ENCODE peak calls at places on chromosomes 12 and 14, in ten cellular contexts. One of them, this sample, is unnamed.

GRCh38 chr12:103524238-103524875 is 28.6 kb upstream of the C12orf42 start:
- DNase-seq in stomach: no peak
- DNase-seq in kidney epithelial cell: no peak
- DNase-seq in AG10803: no peak
- DNase-seq in astrocyte of the spinal cord: no peak
- DNase-seq in spleen: no peak
- DNase-seq in cardiac fibroblast: no peak
- DNase-seq in astrocyte: no peak
- DNase-seq in foreskin fibroblast: no peak
- DNase-seq in uterus: no peak
- DNase-seq in this sample: no peak

GRCh38 chr12:54287316-54288157 is 7.0 kb downstream of the HNRNPA1 start:
- DNase-seq in stomach: no peak
- DNase-seq in kidney epithelial cell: no peak
- DNase-seq in AG10803: peak
- DNase-seq in astrocyte of the spinal cord: no peak
- DNase-seq in spleen: no peak
- DNase-seq in cardiac fibroblast: no peak
- DNase-seq in astrocyte: no peak
- DNase-seq in foreskin fibroblast: peak
- DNase-seq in uterus: no peak
- DNase-seq in this sample: no peak

GRCh38 chr12:63985456-63985855 is 141.0 kb downstream of the SRGAP1 start:
- DNase-seq in stomach: no peak
- DNase-seq in kidney epithelial cell: no peak
- DNase-seq in AG10803: no peak
- DNase-seq in astrocyte of the spinal cord: no peak
- DNase-seq in spleen: no peak
- DNase-seq in cardiac fibroblast: no peak
- DNase-seq in astrocyte: no peak
- DNase-seq in foreskin fibroblast: no peak
- DNase-seq in uterus: no peak
- DNase-seq in this sample: no peak

GRCh38 chr12:71947645-71948105 is 9.0 kb downstream of the TPH2 start:
- DNase-seq in stomach: no peak
- DNase-seq in kidney epithelial cell: peak
- DNase-seq in AG10803: peak
- DNase-seq in astrocyte of the spinal cord: peak
- DNase-seq in spleen: no peak
- DNase-seq in cardiac fibroblast: peak
- DNase-seq in astrocyte: peak
- DNase-seq in foreskin fibroblast: peak
- DNase-seq in uterus: no peak
- DNase-seq in this sample: peak

GRCh38 chr12:95545731-95546490 is 5.4 kb downstream of the USP44 start:
- DNase-seq in stomach: no peak
- DNase-seq in kidney epithelial cell: no peak
- DNase-seq in AG10803: no peak
- DNase-seq in astrocyte of the spinal cord: no peak
- DNase-seq in spleen: no peak
- DNase-seq in cardiac fibroblast: no peak
- DNase-seq in astrocyte: no peak
- DNase-seq in foreskin fibroblast: no peak
- DNase-seq in uterus: no peak
- DNase-seq in this sample: no peak

GRCh38 chr14:50407089-50407813 is 10.6 kb upstream of the CDKL1 start:
- DNase-seq in stomach: no peak
- DNase-seq in kidney epithelial cell: no peak
- DNase-seq in AG10803: peak
- DNase-seq in astrocyte of the spinal cord: no peak
- DNase-seq in spleen: no peak
- DNase-seq in cardiac fibroblast: peak
- DNase-seq in astrocyte: peak
- DNase-seq in foreskin fibroblast: peak
- DNase-seq in uterus: no peak
- DNase-seq in this sample: peak

GRCh38 chr14:35715079-35715478 is 94.0 kb downstream of the RALGAPA1 start:
- DNase-seq in stomach: no peak
- DNase-seq in kidney epithelial cell: no peak
- DNase-seq in AG10803: no peak
- DNase-seq in astrocyte of the spinal cord: no peak
- DNase-seq in spleen: no peak
- DNase-seq in cardiac fibroblast: no peak
- DNase-seq in astrocyte: no peak
- DNase-seq in foreskin fibroblast: no peak
- DNase-seq in uterus: no peak
- DNase-seq in this sample: no peak

GRCh38 chr12:71441836-71442566 is 2.4 kb downstream of the LGR5 start:
- DNase-seq in stomach: no peak
- DNase-seq in kidney epithelial cell: no peak
- DNase-seq in AG10803: no peak
- DNase-seq in astrocyte of the spinal cord: no peak
- DNase-seq in spleen: no peak
- DNase-seq in cardiac fibroblast: no peak
- DNase-seq in astrocyte: no peak
- DNase-seq in foreskin fibroblast: peak
- DNase-seq in uterus: no peak
- DNase-seq in this sample: no peak

GRCh38 chr12:76957306-76957705 is 78.5 kb upstream of the CSRP2 start:
- DNase-seq in stomach: no peak
- DNase-seq in kidney epithelial cell: no peak
- DNase-seq in AG10803: no peak
- DNase-seq in astrocyte of the spinal cord: no peak
- DNase-seq in spleen: no peak
- DNase-seq in cardiac fibroblast: no peak
- DNase-seq in astrocyte: no peak
- DNase-seq in foreskin fibroblast: no peak
- DNase-seq in uterus: no peak
- DNase-seq in this sample: no peak

GRCh38 chr14:42224053-42224888 is 617.6 kb downstream of the LRFN5 start:
- DNase-seq in stomach: peak
- DNase-seq in kidney epithelial cell: peak
- DNase-seq in AG10803: peak
- DNase-seq in astrocyte of the spinal cord: peak
- DNase-seq in spleen: no peak
- DNase-seq in cardiac fibroblast: peak
- DNase-seq in astrocyte: peak
- DNase-seq in foreskin fibroblast: peak
- DNase-seq in uterus: peak
- DNase-seq in this sample: peak

GRCh38 chr12:15356831-15357456 is 34.6 kb downstream of the PTPRO start:
- DNase-seq in stomach: no peak
- DNase-seq in kidney epithelial cell: no peak
- DNase-seq in AG10803: no peak
- DNase-seq in astrocyte of the spinal cord: no peak
- DNase-seq in spleen: no peak
- DNase-seq in cardiac fibroblast: no peak
- DNase-seq in astrocyte: no peak
- DNase-seq in foreskin fibroblast: no peak
- DNase-seq in uterus: no peak
- DNase-seq in this sample: no peak

GRCh38 chr12:113136990-113137511 is 1.5 kb upstream of the RASAL1 start:
- DNase-seq in stomach: peak
- DNase-seq in kidney epithelial cell: no peak
- DNase-seq in AG10803: no peak
- DNase-seq in astrocyte of the spinal cord: no peak
- DNase-seq in spleen: peak
- DNase-seq in cardiac fibroblast: no peak
- DNase-seq in astrocyte: no peak
- DNase-seq in foreskin fibroblast: no peak
- DNase-seq in uterus: no peak
- DNase-seq in this sample: no peak

GRCh38 chr12:113136128-113136989 is 798 bp upstream of the RASAL1 start:
- DNase-seq in stomach: peak
- DNase-seq in kidney epithelial cell: no peak
- DNase-seq in AG10803: no peak
- DNase-seq in astrocyte of the spinal cord: no peak
- DNase-seq in spleen: peak
- DNase-seq in cardiac fibroblast: no peak
- DNase-seq in astrocyte: no peak
- DNase-seq in foreskin fibroblast: no peak
- DNase-seq in uterus: no peak
- DNase-seq in this sample: no peak

GRCh38 chr12:113135178-113136127 is at the start of gene RASAL1:
- DNase-seq in stomach: peak
- DNase-seq in kidney epithelial cell: no peak
- DNase-seq in AG10803: no peak
- DNase-seq in astrocyte of the spinal cord: no peak
- DNase-seq in spleen: peak
- DNase-seq in cardiac fibroblast: no peak
- DNase-seq in astrocyte: no peak
- DNase-seq in foreskin fibroblast: no peak
- DNase-seq in uterus: no peak
- DNase-seq in this sample: no peak

GRCh38 chr12:113133036-113133435 is 2.5 kb downstream of the RASAL1 start:
- DNase-seq in stomach: no peak
- DNase-seq in kidney epithelial cell: no peak
- DNase-seq in AG10803: no peak
- DNase-seq in astrocyte of the spinal cord: no peak
- DNase-seq in spleen: peak
- DNase-seq in cardiac fibroblast: no peak
- DNase-seq in astrocyte: no peak
- DNase-seq in foreskin fibroblast: no peak
- DNase-seq in uterus: no peak
- DNase-seq in this sample: no peak

DNA sequence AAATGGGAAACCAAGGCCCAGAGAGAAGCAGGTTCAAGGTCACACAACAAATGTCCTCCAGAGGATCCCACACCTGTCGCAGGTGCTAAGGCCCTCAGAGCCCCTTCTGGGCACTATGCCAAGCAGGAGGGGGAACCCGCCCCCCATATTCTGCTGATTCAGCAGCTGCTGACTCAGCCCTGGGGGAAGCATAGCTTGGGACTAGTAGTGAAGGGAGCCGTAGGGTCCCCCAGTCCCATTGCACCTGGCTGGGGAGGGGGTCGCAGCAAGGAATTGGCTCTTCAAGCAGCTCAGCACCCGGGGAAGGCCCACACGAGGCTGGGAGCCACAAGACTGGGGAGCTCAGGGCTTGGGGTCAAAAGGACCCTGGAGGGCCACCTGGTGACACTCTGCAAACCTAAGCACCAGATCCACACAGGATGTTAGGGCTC is 1.0 kb downstream of the RASAL1 start:
- DNase-seq in stomach: no peak
- DNase-seq in kidney epithelial cell: no peak
- DNase-seq in AG10803: no peak
- DNase-seq in astrocyte of the spinal cord: no peak
- DNase-seq in spleen: peak
- DNase-seq in cardiac fibroblast: no peak
- DNase-seq in astrocyte: no peak
- DNase-seq in foreskin fibroblast: no peak
- DNase-seq in uterus: no peak
- DNase-seq in this sample: no peak
- H3K4me3 ChIP-seq in stomach: peak
- H3K4me3 ChIP-seq in kidney epithelial cell: peak
- H3K4me3 ChIP-seq in AG10803: no peak
- H3K4me3 ChIP-seq in astrocyte of the spinal cord: no peak
- H3K4me3 ChIP-seq in spleen: no peak
- H3K4me3 ChIP-seq in cardiac fibroblast: no peak
- H3K4me3 ChIP-seq in astrocyte: no peak
- H3K4me3 ChIP-seq in foreskin fibroblast: no peak
- H3K4me3 ChIP-seq in uterus: no peak
- H3K4me3 ChIP-seq in this sample: no peak

GRCh38 chr14:86777950-86778602 is 1214.9 kb downstream of the GALC start:
- DNase-seq in stomach: no peak
- DNase-seq in kidney epithelial cell: peak
- DNase-seq in AG10803: peak
- DNase-seq in astrocyte of the spinal cord: peak
- DNase-seq in spleen: no peak
- DNase-seq in cardiac fibroblast: peak
- DNase-seq in astrocyte: peak
- DNase-seq in foreskin fibroblast: peak
- DNase-seq in uterus: no peak
- DNase-seq in this sample: peak
- TF ChIP-seq CTCF in stomach: no peak
- TF ChIP-seq CTCF in kidney epithelial cell: no peak
- TF ChIP-seq CTCF in AG10803: no peak
- TF ChIP-seq CTCF in astrocyte of the spinal cord: no peak
- TF ChIP-seq CTCF in spleen: no peak
- TF ChIP-seq CTCF in cardiac fibroblast: no peak
- TF ChIP-seq CTCF in astrocyte: no peak
- TF ChIP-seq CTCF in foreskin fibroblast: no peak
- TF ChIP-seq CTCF in uterus: no peak
- TF ChIP-seq CTCF in this sample: no peak

GRCh38 chr12:39605996-39606395 is 13.6 kb downstream of the ABCD2 start:
- DNase-seq in stomach: no peak
- DNase-seq in kidney epithelial cell: peak
- DNase-seq in AG10803: peak
- DNase-seq in astrocyte of the spinal cord: peak
- DNase-seq in spleen: no peak
- DNase-seq in cardiac fibroblast: peak
- DNase-seq in astrocyte: peak
- DNase-seq in foreskin fibroblast: peak
- DNase-seq in uterus: no peak
- DNase-seq in this sample: peak
- H3K4me3 ChIP-seq in stomach: no peak
- H3K4me3 ChIP-seq in kidney epithelial cell: no peak
- H3K4me3 ChIP-seq in AG10803: no peak
- H3K4me3 ChIP-seq in astrocyte of the spinal cord: no peak
- H3K4me3 ChIP-seq in spleen: no peak
- H3K4me3 ChIP-seq in cardiac fibroblast: no peak
- H3K4me3 ChIP-seq in astrocyte: no peak
- H3K4me3 ChIP-seq in foreskin fibroblast: no peak
- H3K4me3 ChIP-seq in uterus: no peak
- H3K4me3 ChIP-seq in this sample: no peak

DNA sequence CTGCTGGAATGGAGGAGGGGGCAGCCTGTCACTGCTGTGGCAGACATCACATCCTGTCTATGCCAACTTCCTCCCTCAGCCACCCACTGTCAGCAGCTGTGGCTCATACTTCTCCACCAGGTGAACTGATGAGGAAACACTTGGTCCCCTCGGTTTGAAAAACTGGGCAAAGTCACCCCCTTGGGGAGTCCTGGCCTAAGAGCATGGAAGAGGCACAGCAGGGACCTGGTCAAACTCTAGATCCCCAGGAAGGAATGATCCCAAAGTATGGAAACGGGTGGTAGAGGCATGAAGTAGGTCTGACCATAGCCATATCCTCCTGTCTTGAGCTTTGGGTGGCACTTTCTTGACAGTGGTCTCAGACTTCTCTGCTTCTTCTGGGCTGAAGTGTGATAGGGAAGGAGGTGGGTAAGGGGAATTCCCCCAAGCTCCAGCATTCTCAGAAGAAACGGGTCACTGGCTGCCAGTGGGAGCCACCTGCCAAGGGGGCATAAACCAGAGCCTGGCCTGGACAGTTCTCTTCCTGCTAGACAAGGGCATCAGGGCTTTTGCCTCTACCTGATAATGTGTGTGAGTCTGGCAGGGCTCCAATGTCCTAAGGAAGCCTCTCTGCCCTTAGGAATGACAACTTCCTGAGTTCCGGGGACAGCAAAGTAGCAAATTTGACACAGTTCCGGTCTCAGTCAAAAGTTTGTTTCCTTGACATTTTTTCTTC is 36.0 kb downstream of the FMNL3 start:
- DNase-seq in stomach: peak
- DNase-seq in kidney epithelial cell: no peak
- DNase-seq in AG10803: no peak
- DNase-seq in astrocyte of the spinal cord: no peak
- DNase-seq in spleen: peak
- DNase-seq in cardiac fibroblast: no peak
- DNase-seq in astrocyte: no peak
- DNase-seq in foreskin fibroblast: no peak
- DNase-seq in uterus: no peak
- DNase-seq in this sample: no peak
- TF ChIP-seq CTCF in stomach: no peak
- TF ChIP-seq CTCF in kidney epithelial cell: no peak
- TF ChIP-seq CTCF in AG10803: no peak
- TF ChIP-seq CTCF in astrocyte of the spinal cord: no peak
- TF ChIP-seq CTCF in spleen: no peak
- TF ChIP-seq CTCF in cardiac fibroblast: no peak
- TF ChIP-seq CTCF in astrocyte: no peak
- TF ChIP-seq CTCF in foreskin fibroblast: no peak
- TF ChIP-seq CTCF in uterus: no peak
- TF ChIP-seq CTCF in this sample: no peak